ENCODE peak calls at places on chromosomes 4 and X, in seven cellular contexts. L is H54, S is uterus, Q is AG10803, G is GDM1, W is posterior vena cava, M is substantia nigra. R is an unnamed sample.
A peak's percentile ranks its signal among the peaks of the same experiment; 100 is the strongest.

GRCh38 chr4:20043992-20044391 is 207.7 kb upstream of the SLIT2 start:
- DNase-seq in L (no peak), S (no peak), Q (peak; percentile 61), G (no peak), W (no peak), M (no peak), R (no peak)

GRCh38 chr4:182144621-182145359 is 98.4 kb upstream of the TENM3 start:
- DNase-seq in L (peak; percentile 20), S (peak; percentile 18), Q (no peak), G (no peak), W (no peak), M (no peak), R (no peak)

GRCh38 chrX:3550871-3551270 is 162.6 kb downstream of the PRKX start:
- DNase-seq in L (no peak), S (no peak), Q (no peak), G (no peak), W (no peak), M (no peak), R (no peak)

GRCh38 chr4:147139455-147140198 is 194.0 kb upstream of the TTC29 start:
- DNase-seq in L (no peak), S (no peak), Q (no peak), G (no peak), W (no peak), M (no peak), R (no peak)

GRCh38 chr4:18366762-18367358 is 345.3 kb upstream of the LCORL start:
- DNase-seq in L (no peak), S (no peak), Q (peak; percentile 35), G (peak; percentile 22), W (no peak), M (no peak), R (no peak)

GRCh38 chr4:1490011-1490905 is 84.0 kb upstream of the NKX1-1 start:
- DNase-seq in L (no peak), S (no peak), Q (no peak), G (no peak), W (peak; percentile 71), M (no peak), R (no peak)

GRCh38 chr4:152327606-152328453 is 208.1 kb downstream of the FBXW7 start:
- DNase-seq in L (no peak), S (no peak), Q (no peak), G (no peak), W (no peak), M (no peak), R (no peak)

GRCh38 chrX:152656890-152657289 is 19.2 kb downstream of the GABRQ start:
- DNase-seq in L (no peak), S (no peak), Q (no peak), G (no peak), W (no peak), M (no peak), R (no peak)

GRCh38 chrX:24025741-24026402 is 1.1 kb downstream of the KLHL15 start:
- DNase-seq in L (no peak), S (peak; percentile 55), Q (peak; percentile 80), G (peak; percentile 37), W (no peak), M (no peak), R (no peak)

GRCh38 chr4:164748375-164748774 is 5.6 kb upstream of the SMIM31 start:
- DNase-seq in L (no peak), S (no peak), Q (peak; percentile 19), G (no peak), W (no peak), M (no peak), R (no peak)

GRCh38 chrX:14409341-14409740 is 120.0 kb upstream of the GLRA2 start:
- DNase-seq in L (no peak), S (no peak), Q (peak; percentile 3), G (no peak), W (no peak), M (no peak), R (no peak)

GRCh38 chr4:3413217-3413671 is 28.5 kb upstream of the HGFAC start:
- DNase-seq in L (no peak), S (no peak), Q (no peak), G (no peak), W (peak; percentile 78), M (no peak), R (peak; percentile 51)

GRCh38 chrX:27391601-27392000 is 71.5 kb downstream of the PPP4R3C start:
- DNase-seq in L (no peak), S (no peak), Q (no peak), G (no peak), W (no peak), M (no peak), R (no peak)

GRCh38 chr4:185396724-185397402 is at the start of gene ANKRD37:
- DNase-seq in L (no peak), S (no peak), Q (peak; percentile 38), G (no peak), W (no peak), M (peak; percentile 58), R (no peak)

GRCh38 chrX:3659761-3660160 is 53.7 kb downstream of the PRKX start:
- DNase-seq in L (no peak), S (no peak), Q (peak; percentile 18), G (no peak), W (no peak), M (no peak), R (no peak)

GRCh38 chr4:184267673-184268573 is 50.2 kb upstream of the ENPP6 start:
- DNase-seq in L (peak; percentile 40), S (no peak), Q (peak; percentile 96), G (peak; percentile 59), W (peak; percentile 83), M (peak; percentile 43), R (no peak)

GRCh38 chr4:80751200-80751599 is 279.3 kb upstream of the BMP3 start:
- DNase-seq in L (no peak), S (no peak), Q (no peak), G (no peak), W (no peak), M (no peak), R (no peak)

GRCh38 chr4:3115637-3116300 is 41.3 kb downstream of the HTT start:
- DNase-seq in L (no peak), S (no peak), Q (peak; percentile 31), G (no peak), W (no peak), M (no peak), R (no peak)

GRCh38 chrX:97021680-97022079 is 138.0 kb downstream of the RPA4 start:
- DNase-seq in L (no peak), S (no peak), Q (no peak), G (no peak), W (no peak), M (no peak), R (no peak)

GRCh38 chr4:2647403-2648158 is 108.6 kb downstream of the TNIP2 start:
- DNase-seq in L (no peak), S (no peak), Q (no peak), G (no peak), W (peak; percentile 26), M (no peak), R (no peak)

GRCh38 chr4:159487284-159487747 is 384.4 kb downstream of the RAPGEF2 start:
- DNase-seq in L (peak; percentile 20), S (no peak), Q (peak; percentile 75), G (peak; percentile 18), W (no peak), M (peak; percentile 19), R (no peak)

GRCh38 chr4:113434247-113434587 is 327.3 kb downstream of the CAMK2D start:
- DNase-seq in L (no peak), S (no peak), Q (peak; percentile 60), G (no peak), W (no peak), M (no peak), R (no peak)

GRCh38 chr4:109873791-109874514 is 26.0 kb downstream of the LRIT3 start:
- DNase-seq in L (no peak), S (no peak), Q (peak; percentile 51), G (no peak), W (no peak), M (no peak), R (no peak)

GRCh38 chr4:47647029-47647428 is 162.0 kb downstream of the ATP10D start:
- DNase-seq in L (no peak), S (no peak), Q (no peak), G (no peak), W (no peak), M (no peak), R (no peak)

GRCh38 chrX:100447563-100448397 is 37.7 kb upstream of the PCDH19 start:
- DNase-seq in L (peak; percentile 26), S (peak; percentile 17), Q (peak; percentile 3), G (no peak), W (no peak), M (peak; percentile 0), R (no peak)

GRCh38 chr4:108620933-108621905 is 843 bp downstream of the RPL34 start:
- DNase-seq in L (no peak), S (no peak), Q (peak; percentile 24), G (no peak), W (no peak), M (no peak), R (no peak)

GRCh38 chr4:144734522-144734921 is 88.6 kb downstream of the HHIP start:
- DNase-seq in L (peak; percentile 2), S (no peak), Q (peak; percentile 34), G (no peak), W (no peak), M (no peak), R (peak; percentile 62)

GRCh38 chrX:73563740-73564073 is 710 bp downstream of the CHIC1 start:
- DNase-seq in L (no peak), S (no peak), Q (peak; percentile 4), G (no peak), W (no peak), M (no peak), R (no peak)

GRCh38 chr4:79650794-79651431 is 242.9 kb upstream of the GK2 start:
- DNase-seq in L (no peak), S (no peak), Q (peak; percentile 49), G (no peak), W (no peak), M (no peak), R (no peak)

GRCh38 chrX:129980043-129980442 is 2.4 kb upstream of the BCORL1 start:
- DNase-seq in L (no peak), S (peak; percentile 52), Q (no peak), G (no peak), W (no peak), M (peak; percentile 23), R (no peak)

GRCh38 chr4:94635172-94635571 is 122.6 kb upstream of the BMPR1B start:
- DNase-seq in L (no peak), S (no peak), Q (peak; percentile 56), G (no peak), W (no peak), M (no peak), R (no peak)